ENCODE peak calls at places on chromosomes 4 and X, in seven cellular contexts. One of them, this sample, is unnamed. For H3K27me3, the result is how much of the 10 kb centered on the place peaks cover.

GRCh38 chrX:14873676-14874049 is 442 bp downstream of the MOSPD2 start:
- DNase-seq in CD4-positive, alpha-beta T cell: no peak
- DNase-seq in upper lobe of right lung: no peak
- DNase-seq in adrenal gland: no peak
- DNase-seq in right lobe of liver: no peak
- DNase-seq in ascending aorta: no peak
- DNase-seq in bronchial epithelial cell: no peak
- DNase-seq in this sample: no peak

GRCh38 chrX:136784231-136784630 is 3.5 kb upstream of the ARHGEF6 start:
- DNase-seq in ascending aorta: no peak
- DNase-seq in bronchial epithelial cell: no peak
- DNase-seq in adrenal gland: no peak
- DNase-seq in upper lobe of right lung: no peak
- DNase-seq in CD4-positive, alpha-beta T cell: no peak
- DNase-seq in right lobe of liver: no peak
- DNase-seq in this sample: no peak

GRCh38 chr4:119260528-119260927 is 48.0 kb downstream of the USP53 start:
- DNase-seq in ascending aorta: no peak
- DNase-seq in CD4-positive, alpha-beta T cell: no peak
- DNase-seq in bronchial epithelial cell: no peak
- DNase-seq in upper lobe of right lung: no peak
- DNase-seq in right lobe of liver: no peak
- DNase-seq in adrenal gland: no peak
- DNase-seq in this sample: no peak

GRCh38 chr4:104169437-104169836 is 325.3 kb downstream of the CXXC4 start:
- DNase-seq in upper lobe of right lung: no peak
- DNase-seq in CD4-positive, alpha-beta T cell: no peak
- DNase-seq in adrenal gland: no peak
- DNase-seq in right lobe of liver: no peak
- DNase-seq in bronchial epithelial cell: no peak
- DNase-seq in ascending aorta: no peak
- DNase-seq in this sample: no peak

GRCh38 chrX:141989802-141990201 is 86.1 kb downstream of the MAGEC1 start:
- DNase-seq in adrenal gland: no peak
- DNase-seq in CD4-positive, alpha-beta T cell: no peak
- DNase-seq in bronchial epithelial cell: no peak
- DNase-seq in ascending aorta: no peak
- DNase-seq in upper lobe of right lung: no peak
- DNase-seq in right lobe of liver: no peak
- DNase-seq in this sample: no peak

GRCh38 chr4:48315728-48316630 is 25.4 kb upstream of the SLAIN2 start:
- DNase-seq in right lobe of liver: no peak
- DNase-seq in adrenal gland: peak
- DNase-seq in upper lobe of right lung: no peak
- DNase-seq in bronchial epithelial cell: peak
- DNase-seq in CD4-positive, alpha-beta T cell: no peak
- DNase-seq in ascending aorta: no peak
- DNase-seq in this sample: peak

GRCh38 chr4:127982445-127982844 is 17.2 kb downstream of the ABHD18 start:
- DNase-seq in ascending aorta: no peak
- DNase-seq in right lobe of liver: no peak
- DNase-seq in CD4-positive, alpha-beta T cell: no peak
- DNase-seq in adrenal gland: no peak
- DNase-seq in bronchial epithelial cell: no peak
- DNase-seq in upper lobe of right lung: no peak
- DNase-seq in this sample: no peak

GRCh38 chr4:168634276-168634802 is 137.5 kb downstream of the PALLD start:
- DNase-seq in bronchial epithelial cell: peak
- DNase-seq in CD4-positive, alpha-beta T cell: no peak
- DNase-seq in upper lobe of right lung: no peak
- DNase-seq in right lobe of liver: no peak
- DNase-seq in ascending aorta: no peak
- DNase-seq in adrenal gland: no peak
- DNase-seq in this sample: no peak

GRCh38 chrX:104913348-104913747 is 307.1 kb downstream of the TEX13A start:
- DNase-seq in CD4-positive, alpha-beta T cell: no peak
- DNase-seq in adrenal gland: no peak
- DNase-seq in right lobe of liver: no peak
- DNase-seq in ascending aorta: no peak
- DNase-seq in upper lobe of right lung: no peak
- DNase-seq in bronchial epithelial cell: peak
- DNase-seq in this sample: no peak

GRCh38 chr4:30919458-30919857 is 199.3 kb downstream of the PCDH7 start:
- DNase-seq in bronchial epithelial cell: no peak
- DNase-seq in CD4-positive, alpha-beta T cell: no peak
- DNase-seq in right lobe of liver: no peak
- DNase-seq in upper lobe of right lung: no peak
- DNase-seq in adrenal gland: no peak
- DNase-seq in ascending aorta: no peak
- DNase-seq in this sample: no peak

GRCh38 chr4:123559955-123560669 is 163.5 kb downstream of the SPRY1 start:
- DNase-seq in adrenal gland: no peak
- DNase-seq in bronchial epithelial cell: no peak
- DNase-seq in right lobe of liver: no peak
- DNase-seq in upper lobe of right lung: no peak
- DNase-seq in ascending aorta: no peak
- DNase-seq in CD4-positive, alpha-beta T cell: no peak
- DNase-seq in this sample: no peak

GRCh38 chr4:15117270-15117946 is 115.1 kb downstream of the CPEB2 start:
- DNase-seq in bronchial epithelial cell: no peak
- DNase-seq in CD4-positive, alpha-beta T cell: no peak
- DNase-seq in upper lobe of right lung: no peak
- DNase-seq in right lobe of liver: no peak
- DNase-seq in ascending aorta: no peak
- DNase-seq in adrenal gland: no peak
- DNase-seq in this sample: no peak

GRCh38 chrX:8289523-8289922 is 118.5 kb upstream of the VCX2 start:
- DNase-seq in CD4-positive, alpha-beta T cell: no peak
- DNase-seq in right lobe of liver: no peak
- DNase-seq in upper lobe of right lung: no peak
- DNase-seq in bronchial epithelial cell: peak
- DNase-seq in ascending aorta: no peak
- DNase-seq in adrenal gland: no peak
- DNase-seq in this sample: no peak

GRCh38 chr4:184676093-184676492 is 26.6 kb downstream of the PRIMPOL start:
- DNase-seq in bronchial epithelial cell: no peak
- DNase-seq in ascending aorta: no peak
- DNase-seq in CD4-positive, alpha-beta T cell: no peak
- DNase-seq in adrenal gland: no peak
- DNase-seq in upper lobe of right lung: no peak
- DNase-seq in right lobe of liver: no peak
- DNase-seq in this sample: no peak

GRCh38 chr4:99845708-99846469 is 29.3 kb downstream of the DAPP1 start:
- DNase-seq in CD4-positive, alpha-beta T cell: no peak
- DNase-seq in ascending aorta: no peak
- DNase-seq in right lobe of liver: no peak
- DNase-seq in bronchial epithelial cell: no peak
- DNase-seq in adrenal gland: no peak
- DNase-seq in upper lobe of right lung: no peak
- DNase-seq in this sample: peak

GRCh38 chrX:54564942-54565341 is 34.9 kb downstream of the GNL3L start:
- DNase-seq in right lobe of liver: no peak
- DNase-seq in bronchial epithelial cell: peak
- DNase-seq in upper lobe of right lung: no peak
- DNase-seq in CD4-positive, alpha-beta T cell: no peak
- DNase-seq in ascending aorta: no peak
- DNase-seq in adrenal gland: no peak
- DNase-seq in this sample: no peak

GRCh38 chr4:19193274-19193962 is 1058.3 kb upstream of the SLIT2 start:
- DNase-seq in right lobe of liver: no peak
- DNase-seq in bronchial epithelial cell: no peak
- DNase-seq in adrenal gland: no peak
- DNase-seq in ascending aorta: no peak
- DNase-seq in CD4-positive, alpha-beta T cell: no peak
- DNase-seq in upper lobe of right lung: no peak
- DNase-seq in this sample: no peak

GRCh38 chrX:132488819-132489255 is at the start of gene MBNL3:
- DNase-seq in CD4-positive, alpha-beta T cell: peak
- DNase-seq in right lobe of liver: peak
- DNase-seq in bronchial epithelial cell: peak
- DNase-seq in ascending aorta: peak
- DNase-seq in adrenal gland: peak
- DNase-seq in upper lobe of right lung: peak
- DNase-seq in this sample: peak

GRCh38 chrX:118566359-118566758 is 70.7 kb downstream of the DOCK11 start:
- DNase-seq in ascending aorta: no peak
- DNase-seq in bronchial epithelial cell: no peak
- DNase-seq in right lobe of liver: no peak
- DNase-seq in upper lobe of right lung: no peak
- DNase-seq in adrenal gland: no peak
- DNase-seq in CD4-positive, alpha-beta T cell: no peak
- DNase-seq in this sample: no peak

GRCh38 chrX:38806054-38806389 is 4.8 kb downstream of the MID1IP1 start:
- DNase-seq in CD4-positive, alpha-beta T cell: no peak
- DNase-seq in ascending aorta: no peak
- DNase-seq in right lobe of liver: no peak
- DNase-seq in upper lobe of right lung: no peak
- DNase-seq in adrenal gland: no peak
- DNase-seq in bronchial epithelial cell: no peak
- DNase-seq in this sample: no peak

GRCh38 chr4:147160908-147161513 is 215.3 kb upstream of the TTC29 start:
- DNase-seq in upper lobe of right lung: no peak
- DNase-seq in CD4-positive, alpha-beta T cell: no peak
- DNase-seq in bronchial epithelial cell: peak
- DNase-seq in adrenal gland: peak
- DNase-seq in ascending aorta: no peak
- DNase-seq in right lobe of liver: no peak
- DNase-seq in this sample: no peak

GRCh38 chr4:69518102-69518501 is 22.4 kb upstream of the UGT2B4 start:
- DNase-seq in ascending aorta: no peak
- DNase-seq in bronchial epithelial cell: no peak
- DNase-seq in adrenal gland: no peak
- DNase-seq in CD4-positive, alpha-beta T cell: no peak
- DNase-seq in upper lobe of right lung: no peak
- DNase-seq in right lobe of liver: peak
- DNase-seq in this sample: no peak

GRCh38 chr4:71494539-71494938 is 155.7 kb downstream of the SLC4A4 start:
- DNase-seq in adrenal gland: no peak
- DNase-seq in CD4-positive, alpha-beta T cell: no peak
- DNase-seq in ascending aorta: no peak
- DNase-seq in right lobe of liver: no peak
- DNase-seq in bronchial epithelial cell: no peak
- DNase-seq in upper lobe of right lung: no peak
- DNase-seq in this sample: no peak
- TF ChIP-seq CTCF in adrenal gland: no peak
- TF ChIP-seq CTCF in CD4-positive, alpha-beta T cell: no peak
- TF ChIP-seq CTCF in ascending aorta: no peak
- TF ChIP-seq CTCF in right lobe of liver: no peak
- TF ChIP-seq CTCF in bronchial epithelial cell: peak
- TF ChIP-seq CTCF in upper lobe of right lung: no peak
- TF ChIP-seq CTCF in this sample: no peak

GRCh38 chrX:31301941-31302340 is 230.1 kb upstream of the FTHL17 start:
- DNase-seq in ascending aorta: no peak
- DNase-seq in adrenal gland: no peak
- DNase-seq in right lobe of liver: no peak
- DNase-seq in CD4-positive, alpha-beta T cell: no peak
- DNase-seq in bronchial epithelial cell: no peak
- DNase-seq in upper lobe of right lung: no peak
- DNase-seq in this sample: no peak
- H3K27me3 ChIP-seq in ascending aorta: under half
- H3K27me3 ChIP-seq in adrenal gland: under half
- H3K27me3 ChIP-seq in right lobe of liver: under half
- H3K27me3 ChIP-seq in CD4-positive, alpha-beta T cell: under half
- H3K27me3 ChIP-seq in bronchial epithelial cell: under half
- H3K27me3 ChIP-seq in upper lobe of right lung: under half
- H3K27me3 ChIP-seq in this sample: under half

GRCh38 chr4:154029171-154029570 is 240.3 kb upstream of the SFRP2 start:
- DNase-seq in adrenal gland: no peak
- DNase-seq in CD4-positive, alpha-beta T cell: no peak
- DNase-seq in ascending aorta: no peak
- DNase-seq in bronchial epithelial cell: no peak
- DNase-seq in right lobe of liver: no peak
- DNase-seq in upper lobe of right lung: no peak
- DNase-seq in this sample: no peak

GRCh38 chr4:154018659-154019058 is 229.8 kb upstream of the SFRP2 start:
- DNase-seq in ascending aorta: no peak
- DNase-seq in CD4-positive, alpha-beta T cell: no peak
- DNase-seq in adrenal gland: no peak
- DNase-seq in bronchial epithelial cell: no peak
- DNase-seq in upper lobe of right lung: no peak
- DNase-seq in right lobe of liver: no peak
- DNase-seq in this sample: no peak

DNA sequence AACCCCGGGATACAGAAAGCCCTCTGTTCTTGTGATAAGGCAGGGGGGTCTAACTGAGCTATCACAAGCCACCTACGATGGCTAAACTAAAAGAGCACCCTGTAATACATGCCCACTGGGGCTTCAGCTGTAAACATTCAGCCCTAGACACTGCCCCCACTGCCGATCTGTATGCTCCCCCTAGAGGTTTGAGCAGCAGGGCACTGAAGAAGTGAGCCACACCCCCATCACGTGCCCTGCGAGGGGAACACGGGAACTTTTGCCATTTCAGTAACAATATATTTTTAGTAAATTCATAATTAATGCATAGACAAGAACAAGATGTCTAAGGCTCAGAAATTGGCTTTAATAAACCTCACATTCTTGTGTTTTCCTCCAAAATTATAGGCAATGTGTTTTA is 235.2 kb upstream of the SFRP2 start:
- DNase-seq in upper lobe of right lung: no peak
- DNase-seq in adrenal gland: no peak
- DNase-seq in ascending aorta: no peak
- DNase-seq in right lobe of liver: peak
- DNase-seq in CD4-positive, alpha-beta T cell: no peak
- DNase-seq in bronchial epithelial cell: no peak
- DNase-seq in this sample: no peak
- TF ChIP-seq CTCF in upper lobe of right lung: no peak
- TF ChIP-seq CTCF in adrenal gland: no peak
- TF ChIP-seq CTCF in ascending aorta: no peak
- TF ChIP-seq CTCF in right lobe of liver: no peak
- TF ChIP-seq CTCF in CD4-positive, alpha-beta T cell: no peak
- TF ChIP-seq CTCF in bronchial epithelial cell: no peak
- TF ChIP-seq CTCF in this sample: peak

GRCh38 chrX:43556207-43556606 is 99.9 kb upstream of the MAOA start:
- DNase-seq in adrenal gland: no peak
- DNase-seq in bronchial epithelial cell: no peak
- DNase-seq in upper lobe of right lung: no peak
- DNase-seq in ascending aorta: no peak
- DNase-seq in CD4-positive, alpha-beta T cell: no peak
- DNase-seq in right lobe of liver: no peak
- DNase-seq in this sample: no peak

GRCh38 chrX:43557792-43558191 is 98.3 kb upstream of the MAOA start:
- DNase-seq in CD4-positive, alpha-beta T cell: peak
- DNase-seq in upper lobe of right lung: no peak
- DNase-seq in ascending aorta: peak
- DNase-seq in bronchial epithelial cell: peak
- DNase-seq in adrenal gland: peak
- DNase-seq in right lobe of liver: peak
- DNase-seq in this sample: peak

GRCh38 chrX:43552703-43553102 is 103.4 kb upstream of the MAOA start:
- DNase-seq in CD4-positive, alpha-beta T cell: no peak
- DNase-seq in upper lobe of right lung: no peak
- DNase-seq in adrenal gland: no peak
- DNase-seq in right lobe of liver: no peak
- DNase-seq in bronchial epithelial cell: no peak
- DNase-seq in ascending aorta: no peak
- DNase-seq in this sample: no peak

GRCh38 chrX:43551590-43551989 is 104.5 kb upstream of the MAOA start:
- DNase-seq in adrenal gland: no peak
- DNase-seq in right lobe of liver: no peak
- DNase-seq in upper lobe of right lung: no peak
- DNase-seq in CD4-positive, alpha-beta T cell: no peak
- DNase-seq in ascending aorta: no peak
- DNase-seq in bronchial epithelial cell: no peak
- DNase-seq in this sample: no peak

GRCh38 chrX:43552166-43552565 is 103.9 kb upstream of the MAOA start:
- DNase-seq in adrenal gland: no peak
- DNase-seq in CD4-positive, alpha-beta T cell: no peak
- DNase-seq in ascending aorta: no peak
- DNase-seq in bronchial epithelial cell: peak
- DNase-seq in upper lobe of right lung: no peak
- DNase-seq in right lobe of liver: no peak
- DNase-seq in this sample: no peak
- H3K27me3 ChIP-seq in adrenal gland: under half
- H3K27me3 ChIP-seq in CD4-positive, alpha-beta T cell: under half
- H3K27me3 ChIP-seq in ascending aorta: under half
- H3K27me3 ChIP-seq in bronchial epithelial cell: under half
- H3K27me3 ChIP-seq in upper lobe of right lung: under half
- H3K27me3 ChIP-seq in right lobe of liver: under half
- H3K27me3 ChIP-seq in this sample: under half

This sample was measured in GM06990.